ENCODE peak calls at places on chromosomes 6 and 20, in eight cellular contexts. O, B, X, E, F, D, U and I are unnamed samples.

GRCh38 chr6:16238658-16239089 is 287 bp downstream of the GMPR start:
- DNase-seq in O (no peak), B (no peak), X (no peak), E (no peak), F (no peak), D (no peak), U (no peak), I (no peak)

GRCh38 chr6:98037571-98037970 is 754.6 kb upstream of the MMS22L start:
- DNase-seq in O (no peak), B (no peak), X (no peak), E (no peak), F (peak), D (no peak), U (no peak), I (no peak)

GRCh38 chr6:139586273-139586672 is 211.8 kb upstream of the CITED2 start:
- DNase-seq in O (no peak), B (no peak), X (no peak), E (no peak), F (no peak), D (no peak), U (peak), I (no peak)

GRCh38 chr6:104705095-104705707 is 154.5 kb downstream of the HACE1 start:
- DNase-seq in O (peak), B (no peak), X (no peak), E (peak), F (peak), D (no peak), U (no peak), I (no peak)

GRCh38 chr6:34491091-34491430 is 25.2 kb downstream of the PACSIN1 start:
- DNase-seq in O (no peak), B (peak), X (no peak), E (peak), F (peak), D (no peak), U (no peak), I (no peak)

GRCh38 chr6:140485740-140486467 is 1111.5 kb upstream of the CITED2 start:
- DNase-seq in O (no peak), B (no peak), X (peak), E (no peak), F (peak), D (no peak), U (peak), I (no peak)

GRCh38 chr6:106223300-106223930 is 102.1 kb downstream of the ATG5 start:
- DNase-seq in O (peak), B (peak), X (no peak), E (no peak), F (peak), D (peak), U (peak), I (peak)

GRCh38 chr6:14524319-14524718 is 406.7 kb downstream of the CD83 start:
- DNase-seq in O (peak), B (no peak), X (no peak), E (no peak), F (peak), D (no peak), U (no peak), I (no peak)

GRCh38 chr6:50145125-50145524 is 95.4 kb upstream of the DEFB112 start:
- DNase-seq in O (no peak), B (peak), X (no peak), E (no peak), F (peak), D (no peak), U (no peak), I (no peak)

GRCh38 chr6:157269261-157269794 is 54.0 kb downstream of the TMEM242 start:
- DNase-seq in O (peak), B (no peak), X (no peak), E (peak), F (peak), D (no peak), U (no peak), I (no peak)

GRCh38 chr20:62759981-62760431 is 36.3 kb upstream of the MRGBP start:
- DNase-seq in O (no peak), B (no peak), X (no peak), E (no peak), F (no peak), D (no peak), U (no peak), I (no peak)

GRCh38 chr6:165960692-165961091 is 207.0 kb downstream of the TBXT start:
- DNase-seq in O (no peak), B (no peak), X (no peak), E (no peak), F (no peak), D (no peak), U (no peak), I (no peak)

GRCh38 chr6:99026135-99026534 is 78.4 kb upstream of the FBXL4 start:
- DNase-seq in O (no peak), B (no peak), X (no peak), E (no peak), F (no peak), D (no peak), U (no peak), I (no peak)

GRCh38 chr6:169155481-169155880 is 98.2 kb downstream of the THBS2 start:
- DNase-seq in O (no peak), B (no peak), X (no peak), E (no peak), F (no peak), D (no peak), U (no peak), I (no peak)

GRCh38 chr6:38021029-38021428 is 201.5 kb downstream of the ZFAND3 start:
- DNase-seq in O (no peak), B (no peak), X (no peak), E (no peak), F (no peak), D (peak), U (no peak), I (no peak)

GRCh38 chr20:7601431-7601830 is 338.8 kb downstream of the HAO1 start:
- DNase-seq in O (no peak), B (no peak), X (no peak), E (no peak), F (no peak), D (no peak), U (no peak), I (no peak)

GRCh38 chr20:25273541-25274358 is 25.9 kb downstream of the PYGB start:
- DNase-seq in O (peak), B (no peak), X (no peak), E (peak), F (no peak), D (no peak), U (no peak), I (no peak)

GRCh38 chr6:1394591-1395463 is 5.5 kb downstream of the FOXF2 start:
- DNase-seq in O (no peak), B (no peak), X (no peak), E (no peak), F (no peak), D (no peak), U (no peak), I (no peak)

GRCh38 chr6:30720738-30721197 is 616 bp downstream of the TUBB start:
- DNase-seq in O (peak), B (peak), X (no peak), E (peak), F (peak), D (peak), U (peak), I (no peak)

GRCh38 chr6:156862711-156863110 is 85.5 kb downstream of the ARID1B start:
- DNase-seq in O (no peak), B (no peak), X (no peak), E (no peak), F (no peak), D (no peak), U (no peak), I (no peak)

GRCh38 chr6:79215233-79215824 is 19.2 kb downstream of the HMGN3 start:
- DNase-seq in O (no peak), B (no peak), X (no peak), E (no peak), F (no peak), D (no peak), U (peak), I (no peak)

GRCh38 chr6:11730645-11731044 is 48.0 kb downstream of the ADTRP start:
- DNase-seq in O (no peak), B (no peak), X (no peak), E (no peak), F (no peak), D (no peak), U (no peak), I (peak)

GRCh38 chr6:113187671-113188070 is 669.5 kb upstream of the MARCKS start:
- DNase-seq in O (no peak), B (no peak), X (no peak), E (no peak), F (peak), D (no peak), U (no peak), I (no peak)

GRCh38 chr6:44525761-44526351 is 138.3 kb downstream of the CDC5L start:
- DNase-seq in O (no peak), B (no peak), X (no peak), E (no peak), F (no peak), D (no peak), U (no peak), I (no peak)

GRCh38 chr6:75505426-75505825 is 11.8 kb upstream of the FILIP1 start:
- DNase-seq in O (no peak), B (no peak), X (no peak), E (no peak), F (no peak), D (no peak), U (no peak), I (no peak)

GRCh38 chr6:24936641-24937317 is 1.0 kb upstream of the RIPOR2 start:
- DNase-seq in O (no peak), B (no peak), X (no peak), E (no peak), F (peak), D (no peak), U (no peak), I (peak)

GRCh38 chr6:124132256-124132655 is 328.6 kb downstream of the NKAIN2 start:
- DNase-seq in O (no peak), B (no peak), X (no peak), E (no peak), F (no peak), D (no peak), U (no peak), I (no peak)

GRCh38 chr6:14730654-14731053 is 515.2 kb upstream of the JARID2 start:
- DNase-seq in O (no peak), B (no peak), X (no peak), E (no peak), F (no peak), D (no peak), U (no peak), I (no peak)

GRCh38 chr20:25389381-25389857 is 1.2 kb downstream of the ABHD12 start:
- DNase-seq in O (no peak), B (peak), X (peak), E (no peak), F (peak), D (peak), U (no peak), I (no peak)

GRCh38 chr6:159833556-159833955 is 33.5 kb downstream of the PNLDC1 start:
- DNase-seq in O (no peak), B (no peak), X (no peak), E (no peak), F (peak), D (no peak), U (no peak), I (no peak)

GRCh38 chr6:88725111-88725711 is 238.2 kb downstream of the RNGTT start:
- DNase-seq in O (peak), B (no peak), X (no peak), E (no peak), F (peak), D (no peak), U (peak), I (no peak)